ENCODE peak calls at places on chromosome 13, in five cellular contexts. U is BE2C, B is GM06990, N is GM12865, G is astrocyte of the spinal cord. K is an unnamed sample.

GRCh38 chr13:42574435-42575311 is 721 bp downstream of the TNFSF11 start:
- DNase-seq in G (no peak), U (no peak), B (peak), N (peak), K (no peak)

GRCh38 chr13:76663941-76664340 is 222.3 kb downstream of the KCTD12 start:
- DNase-seq in U (no peak), G (no peak), B (no peak), N (no peak), K (no peak)

GRCh38 chr13:107421028-107421427 is 794.3 kb downstream of the LIG4 start:
- DNase-seq in U (no peak), B (no peak), G (peak), N (no peak), K (peak)

GRCh38 chr13:68927387-68928026 is 1180.1 kb upstream of the ATXN8OS start:
- DNase-seq in G (peak), N (peak), U (peak), B (no peak), K (peak)

GRCh38 chr13:99778500-99778899 is 193.1 kb downstream of the ZIC5 start:
- DNase-seq in G (no peak), U (no peak), B (no peak), N (no peak), K (no peak)

GRCh38 chr13:41456768-41457588 is at the start of gene RGCC:
- DNase-seq in B (peak), U (peak), G (peak), N (peak), K (no peak)

GRCh38 chr13:42076309-42076713 is 27.9 kb downstream of the DGKH start:
- DNase-seq in U (no peak), G (no peak), N (no peak), B (no peak), K (no peak)

GRCh38 chr13:32016631-32017030 is 14.9 kb upstream of the FRY start:
- DNase-seq in B (no peak), N (no peak), G (no peak), U (no peak), K (no peak)

GRCh38 chr13:61202042-61202441 is 213.6 kb downstream of the PCDH20 start:
- DNase-seq in U (no peak), N (no peak), G (no peak), B (no peak), K (no peak)

GRCh38 chr13:99656843-99657506 is 155.7 kb downstream of the TM9SF2 start:
- DNase-seq in U (no peak), N (no peak), G (peak), B (no peak), K (no peak)

GRCh38 chr13:60617863-60618733 is 221.1 kb downstream of the TDRD3 start:
- DNase-seq in B (no peak), N (no peak), U (no peak), G (peak), K (peak)

GRCh38 chr13:46235259-46235658 is 23.5 kb downstream of the LRRC63 start:
- DNase-seq in G (no peak), U (no peak), N (no peak), B (no peak), K (no peak)

GRCh38 chr13:48500652-48501197 is 32.2 kb downstream of the RCBTB2 start:
- DNase-seq in B (no peak), U (no peak), G (peak), N (peak), K (peak)

GRCh38 chr13:40064723-40065122 is 409.3 kb downstream of the COG6 start:
- DNase-seq in U (no peak), N (no peak), B (no peak), G (peak), K (peak)

GRCh38 chr13:66537417-66537816 is 692.7 kb downstream of the PCDH9 start:
- DNase-seq in G (no peak), N (no peak), B (no peak), U (no peak), K (no peak)

DNA sequence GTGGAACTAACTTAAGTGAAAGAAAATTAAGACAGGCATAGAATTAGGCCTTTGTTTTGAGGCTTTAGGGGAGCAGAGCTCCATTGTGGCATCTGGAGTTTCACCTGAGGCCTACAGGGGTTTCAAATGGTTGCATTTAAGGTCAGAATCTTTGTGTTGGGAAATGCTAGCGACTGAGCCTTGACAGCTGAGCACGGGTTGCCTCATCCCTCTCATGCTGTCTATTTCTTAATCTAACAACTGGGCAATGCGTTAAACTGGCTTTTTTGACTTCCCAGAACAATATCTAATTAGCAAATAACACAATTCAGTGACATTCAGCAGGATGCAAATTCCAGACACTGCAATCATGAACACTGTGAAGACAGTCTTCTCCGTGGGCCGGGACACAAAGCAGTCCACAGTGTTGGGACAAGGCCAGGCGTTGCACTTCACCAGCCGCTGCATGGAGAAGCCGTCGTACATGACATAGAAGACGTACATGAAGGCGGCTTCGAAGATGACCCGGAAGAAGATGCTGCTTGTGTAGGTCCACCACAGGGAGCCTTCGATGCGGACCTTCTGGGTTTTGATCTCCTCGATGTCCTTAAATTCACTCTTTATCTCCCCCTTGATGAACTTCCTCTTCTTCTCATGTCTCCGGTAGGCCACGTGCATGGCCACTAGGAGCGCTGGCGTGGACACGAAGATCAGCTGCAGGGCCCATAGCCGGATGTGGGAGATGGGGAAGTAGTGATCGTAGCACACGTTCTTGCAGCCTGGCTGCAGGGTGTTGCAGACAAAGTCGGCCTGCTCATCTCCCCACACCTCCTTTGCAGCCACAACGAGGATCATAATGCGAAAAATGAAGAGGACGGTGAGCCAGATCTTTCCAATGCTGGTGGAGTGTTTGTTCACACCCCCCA is 3.8 kb downstream of the GJB2 start:
- DNase-seq in U (peak), B (no peak), N (peak), G (no peak), K (no peak)
- TF ChIP-seq CTCF in U (peak), B (peak), N (peak), G (peak), K (peak)

GRCh38 chr13:106118996-106119395 is 416.5 kb downstream of the EFNB2 start:
- DNase-seq in N (no peak), B (no peak), U (no peak), G (no peak), K (no peak)
- H3K4me3 ChIP-seq in N (no peak), B (no peak), U (no peak), G (no peak), K (no peak)

DNA sequence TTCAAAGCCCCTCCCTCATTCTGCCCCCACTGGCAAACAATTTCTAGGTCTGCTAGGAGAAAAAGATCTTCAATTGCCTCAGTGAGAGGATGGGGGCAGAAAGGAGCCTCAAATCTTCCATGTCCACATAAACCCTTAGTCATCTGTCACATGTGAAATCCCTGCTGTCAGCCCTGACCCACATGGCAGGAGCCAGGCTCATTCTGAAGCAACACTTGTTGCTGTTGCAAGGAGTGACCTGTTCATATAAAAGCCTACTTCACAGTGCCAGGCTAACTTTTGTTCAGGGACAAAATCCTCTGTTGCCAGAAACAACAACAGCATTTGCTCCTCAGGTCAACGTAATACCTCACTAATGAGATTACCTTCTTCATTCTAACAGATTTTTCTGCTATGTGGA is 70.5 kb downstream of the IRS2 start:
- DNase-seq in N (no peak), B (no peak), U (no peak), G (peak), K (no peak)
- TF ChIP-seq CTCF in N (no peak), B (no peak), U (no peak), G (no peak), K (no peak)

GRCh38 chr13:89407357-89407756 is 1736.2 kb downstream of the SLITRK5 start:
- DNase-seq in N (no peak), B (no peak), U (no peak), G (peak), K (no peak)
- H3K4me3 ChIP-seq in N (no peak), B (no peak), U (no peak), G (no peak), K (no peak)

GRCh38 chr13:27712421-27712820 is 79.9 kb upstream of the GSX1 start:
- DNase-seq in U (peak), G (no peak), N (no peak), B (no peak), K (no peak)
- TF ChIP-seq CTCF in U (peak), G (no peak), N (peak), B (peak), K (no peak)

DNA sequence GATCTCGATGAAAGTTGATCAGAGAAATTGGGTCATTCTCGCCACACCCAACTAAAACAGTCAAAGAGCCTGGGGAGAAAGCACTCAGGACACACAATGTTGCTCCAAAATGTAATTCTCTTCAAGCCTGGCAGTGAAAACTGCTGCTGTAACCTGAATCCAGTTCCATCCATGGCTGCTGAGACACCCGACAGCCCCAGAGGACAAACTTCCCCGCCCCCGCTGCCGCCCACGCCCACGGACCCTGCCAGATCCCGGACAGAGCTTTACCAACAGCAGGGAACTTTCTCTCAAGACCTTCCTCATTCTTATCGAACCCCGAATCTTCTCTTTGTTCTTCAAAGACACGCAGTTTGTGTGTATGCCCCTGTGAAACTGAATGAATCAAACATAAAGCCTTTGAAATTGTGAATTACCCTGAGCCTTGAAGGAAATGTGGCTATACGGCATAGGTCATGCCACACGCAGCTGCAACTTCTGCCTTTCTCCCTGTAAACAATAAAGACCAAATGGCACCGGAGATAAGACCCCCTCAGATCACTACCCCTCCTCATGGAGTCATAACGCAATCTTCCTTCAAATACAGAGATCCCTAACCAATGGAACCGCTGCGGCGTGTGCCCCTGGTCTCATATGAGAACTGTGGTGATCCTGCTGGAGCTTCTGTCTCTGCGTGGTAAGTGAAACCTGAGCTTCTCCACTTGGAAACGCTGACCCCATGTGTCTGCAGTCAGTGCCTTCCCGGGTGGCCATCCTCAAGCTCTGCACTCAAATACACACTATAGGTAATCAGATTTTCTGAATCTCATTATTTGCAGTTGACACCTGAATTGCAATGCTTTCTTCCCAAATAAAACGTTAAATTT is 4.8 kb upstream of the LAMP1 start:
- DNase-seq in B (peak), N (no peak), U (no peak), G (peak), K (no peak)
- H3K4me3 ChIP-seq in B (peak), N (no peak), U (no peak), G (peak), K (no peak)

DNA sequence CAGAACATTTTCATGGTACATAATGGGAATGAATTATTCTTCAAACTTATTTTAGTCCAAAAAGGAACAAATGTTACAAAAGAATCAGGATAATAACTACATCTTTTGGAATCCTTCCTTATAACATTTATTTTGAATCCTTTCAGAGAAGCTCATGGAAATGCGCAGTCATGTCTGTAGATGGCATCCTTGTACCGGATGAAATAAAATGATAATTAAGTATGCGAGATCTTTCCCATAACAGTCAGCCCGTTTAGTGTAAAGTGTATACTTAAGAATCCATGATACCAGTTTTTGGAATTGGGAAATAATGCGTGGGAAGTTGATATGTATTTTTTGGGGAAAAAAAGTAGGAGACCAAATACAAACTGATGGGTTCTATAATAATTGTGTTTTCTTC is 418.8 kb downstream of the GPC5 start:
- DNase-seq in U (no peak), B (no peak), G (peak), N (no peak), K (no peak)
- TF ChIP-seq CTCF in U (peak), B (no peak), G (peak), N (no peak), K (peak)

GRCh38 chr13:94707400-94708021 is 4.8 kb downstream of the SOX21 start:
- DNase-seq in G (peak), B (no peak), U (peak), N (no peak), K (no peak)
- H3K4me3 ChIP-seq in G (peak), B (no peak), U (peak), N (no peak), K (no peak)

GRCh38 chr13:33052446-33052845 is 36.2 kb downstream of the KL start:
- DNase-seq in N (no peak), B (no peak), U (no peak), G (peak), K (peak)

GRCh38 chr13:33053397-33054066 is 37.3 kb downstream of the KL start:
- DNase-seq in N (no peak), U (no peak), B (no peak), G (peak), K (peak)

GRCh38 chr13:33058816-33059215 is 42.6 kb downstream of the KL start:
- DNase-seq in U (no peak), N (no peak), B (no peak), G (no peak), K (no peak)

GRCh38 chr13:33060815-33061214 is 44.6 kb downstream of the KL start:
- DNase-seq in U (no peak), G (no peak), N (no peak), B (no peak), K (no peak)

GRCh38 chr13:33057019-33057785 is 41.0 kb downstream of the KL start:
- DNase-seq in G (peak), U (peak), B (no peak), N (peak), K (no peak)
- TF ChIP-seq CTCF in G (peak), U (peak), B (peak), N (peak), K (peak)